ENCODE peak calls at places on chromosomes 11 and 22, in six cellular contexts. L, M, S, E, Q and I are unnamed samples. For H3K27me3 and H3K36me3, the result is how much of the 10 kb centered on the place peaks cover.

GRCh38 chr11:64694026-64694755 is 28.8 kb downstream of the NRXN2 start:
- DNase-seq in L (no peak), M (no peak), S (no peak), E (no peak), Q (no peak), I (no peak)

GRCh38 chr11:75351541-75352416 is at the start of gene ARRB1:
- DNase-seq in L (peak), M (peak), S (no peak), E (peak), Q (no peak), I (peak)

GRCh38 chr11:112307617-112308016 is 47.0 kb upstream of the PLET1 start:
- DNase-seq in L (no peak), M (no peak), S (no peak), E (no peak), Q (no peak), I (no peak)

GRCh38 chr11:118200901-118201680 is 23.7 kb downstream of the JAML start:
- DNase-seq in L (no peak), M (no peak), S (no peak), E (no peak), Q (no peak), I (no peak)

GRCh38 chr22:38272373-38273134 is at the start of gene TMEM184B:
- DNase-seq in L (peak), M (peak), S (no peak), E (peak), Q (no peak), I (peak)

GRCh38 chr11:44351006-44351660 is 41.2 kb upstream of the ALX4 start:
- DNase-seq in L (no peak), M (no peak), S (no peak), E (no peak), Q (no peak), I (no peak)

GRCh38 chr22:19707347-19708322 is 6.7 kb upstream of the SEPTIN5 start:
- DNase-seq in L (peak), M (no peak), S (no peak), E (no peak), Q (no peak), I (peak)

GRCh38 chr11:18394928-18395734 is 768 bp downstream of the LDHA start:
- DNase-seq in L (no peak), M (peak), S (no peak), E (peak), Q (no peak), I (peak)

GRCh38 chr11:12846766-12847615 is 162.1 kb upstream of the RASSF10 start:
- DNase-seq in L (no peak), M (no peak), S (no peak), E (no peak), Q (no peak), I (no peak)

GRCh38 chr11:64356498-64357411 is 2.2 kb upstream of the RPS6KA4 start:
- DNase-seq in L (no peak), M (no peak), S (no peak), E (peak), Q (no peak), I (peak)

GRCh38 chr22:37077802-37078448 is 26.4 kb downstream of the KCTD17 start:
- DNase-seq in L (peak), M (peak), S (no peak), E (peak), Q (peak), I (peak)

GRCh38 chr22:30694171-30694637 is 470 bp upstream of the OSBP2 start:
- DNase-seq in L (peak), M (peak), S (no peak), E (peak), Q (no peak), I (peak)

GRCh38 chr22:25623310-25623734 is 58.8 kb downstream of the GRK3 start:
- DNase-seq in L (no peak), M (no peak), S (no peak), E (no peak), Q (no peak), I (no peak)

GRCh38 chr11:68505596-68505995 is 45.0 kb downstream of the PPP6R3 start:
- DNase-seq in L (no peak), M (no peak), S (no peak), E (no peak), Q (no peak), I (no peak)

GRCh38 chr11:113551645-113552044 is 76.4 kb upstream of the DRD2 start:
- DNase-seq in L (no peak), M (no peak), S (no peak), E (no peak), Q (no peak), I (no peak)

GRCh38 chr11:94840209-94840608 is 72.1 kb downstream of the AMOTL1 start:
- DNase-seq in L (no peak), M (no peak), S (peak), E (no peak), Q (no peak), I (no peak)

DNA sequence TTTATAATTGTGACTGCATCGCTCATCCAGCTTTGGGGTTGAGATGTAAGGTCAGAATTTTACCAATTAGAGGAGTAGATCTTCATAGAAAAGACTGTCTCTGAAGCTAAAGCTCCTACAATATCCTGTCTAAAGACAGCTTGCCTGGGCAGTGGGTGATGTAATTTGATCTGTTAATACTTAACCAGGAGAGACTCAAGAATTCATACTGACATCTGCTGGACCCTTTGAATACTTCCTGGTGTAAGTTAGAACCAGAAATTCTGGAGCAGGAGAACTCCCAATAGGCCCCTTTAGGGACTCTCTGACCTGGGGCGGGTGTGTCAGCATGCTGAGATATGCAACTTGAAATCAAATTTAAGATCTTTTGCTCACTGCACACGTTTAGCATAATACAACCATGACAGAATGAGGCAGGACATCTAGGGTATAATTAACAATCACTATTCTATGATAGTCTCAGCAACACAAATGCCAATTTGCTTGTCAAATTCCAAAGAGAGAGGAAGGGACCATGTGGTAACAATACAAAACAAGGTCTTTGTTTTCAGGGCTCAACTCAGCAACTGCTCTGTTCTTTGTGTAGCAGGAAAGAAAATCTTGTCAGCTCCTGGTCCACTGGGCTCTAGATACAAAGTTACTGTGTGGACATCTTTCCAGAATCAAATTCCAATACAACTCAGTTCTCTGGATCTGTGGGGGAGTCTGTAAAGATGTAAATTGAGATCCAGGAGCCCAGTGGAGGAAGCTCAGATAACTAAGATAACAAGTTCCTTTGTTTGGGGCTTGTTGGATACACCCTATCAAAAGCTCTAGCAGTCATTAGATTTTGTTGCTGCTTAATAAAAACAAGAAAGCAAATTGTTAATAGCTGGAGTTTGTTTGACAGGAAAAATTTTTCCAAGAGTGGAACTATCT is 144.0 kb downstream of the INSC start:
- DNase-seq in L (no peak), M (peak), S (no peak), E (peak), Q (no peak), I (no peak)
- H3K4me3 ChIP-seq in L (no peak), M (no peak), S (no peak), E (no peak), Q (no peak), I (no peak)

DNA sequence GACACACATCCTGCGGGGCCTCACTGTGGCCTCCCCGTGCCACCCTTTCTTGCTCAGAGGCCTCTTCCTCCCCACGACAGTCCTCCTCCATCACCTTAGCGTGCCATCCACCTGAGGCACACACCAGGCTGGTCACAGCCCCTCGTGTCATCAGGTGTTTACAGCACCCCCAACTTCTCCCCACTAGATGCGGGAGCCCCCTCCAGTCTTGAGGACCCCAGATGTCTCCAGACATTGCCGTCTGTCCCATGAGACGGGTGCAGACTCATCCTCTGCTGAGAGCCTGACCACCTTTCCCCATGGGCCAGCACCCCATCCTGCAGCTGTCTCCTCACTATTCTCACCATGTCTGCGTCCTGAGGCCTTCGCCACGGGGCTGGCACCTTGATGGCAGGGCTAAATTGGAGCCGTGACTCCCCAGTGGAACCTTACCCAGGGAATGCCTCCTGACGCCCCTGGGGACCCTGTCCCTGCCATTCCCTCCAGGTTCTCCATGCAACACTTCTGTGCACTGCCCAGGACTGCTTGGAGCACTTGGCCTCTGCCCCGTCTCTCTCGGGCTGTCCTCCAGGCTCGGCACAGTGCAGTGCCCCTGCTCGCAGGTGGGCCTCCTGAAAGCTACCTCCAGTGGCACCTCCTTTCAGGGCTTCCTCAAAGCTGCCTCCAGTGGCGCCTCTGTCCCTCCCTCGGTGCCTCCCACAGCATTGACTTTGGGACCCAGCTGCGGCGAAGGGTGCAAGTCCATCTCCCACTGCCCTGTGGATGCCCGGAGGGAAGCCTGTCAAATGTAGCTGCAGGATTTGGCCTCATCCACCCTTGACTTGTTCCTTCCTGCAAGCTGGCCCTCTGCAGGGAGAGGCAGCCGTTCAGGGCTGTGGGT is 1386.8 kb downstream of the BRD1 start:
- DNase-seq in L (no peak), M (no peak), S (no peak), E (no peak), Q (no peak), I (no peak)
- H3K27me3 ChIP-seq in L (under half), M (under half), S (under half), E (under half), Q (under half), I (under half)

GRCh38 chr22:20946080-20946986 is 20.7 kb upstream of the AIFM3 start:
- DNase-seq in L (no peak), M (no peak), S (no peak), E (no peak), Q (no peak), I (no peak)
- H3K36me3 ChIP-seq in L (under half), M (under half), S (under half), E (under half), Q (under half), I (under half)

DNA sequence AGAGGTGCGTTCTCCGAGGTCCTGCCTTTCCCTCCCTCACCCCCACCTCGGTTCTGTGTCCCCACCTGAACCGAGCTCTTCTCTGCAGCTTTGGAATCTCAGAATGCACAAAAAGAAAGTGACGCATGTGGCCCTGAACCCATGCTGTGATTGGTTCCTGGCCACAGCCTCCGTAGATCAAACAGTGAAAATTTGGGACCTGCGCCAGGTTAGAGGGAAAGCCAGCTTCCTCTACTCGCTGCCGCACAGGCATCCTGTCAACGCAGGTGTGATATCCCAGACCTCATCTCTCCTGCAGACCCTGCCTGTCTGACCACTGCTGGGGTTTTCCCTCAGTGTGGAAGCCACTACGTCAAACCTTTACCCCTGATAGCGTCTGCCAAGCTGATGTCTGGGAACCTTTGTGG is 13.9 kb downstream of the ACP2 start:
- DNase-seq in L (no peak), M (no peak), S (no peak), E (no peak), Q (no peak), I (no peak)
- H3K4me3 ChIP-seq in L (no peak), M (no peak), S (no peak), E (no peak), Q (no peak), I (no peak)

GRCh38 chr11:126521196-126521595 is 165.7 kb downstream of the ST3GAL4 start:
- DNase-seq in L (no peak), M (no peak), S (no peak), E (no peak), Q (no peak), I (no peak)
- H3K27me3 ChIP-seq in L (under half), M (under half), S (under half), E (under half), Q (under half), I (under half)